ENCODE peak calls at places on chromosomes 6 and 20, in nine cellular contexts. F is CD8-positive, alpha-beta T cell; A is breast epithelium; E is ascending aorta; I is cardiac muscle cell; W is pancreas; U is AG09309; M is PC-3; R is endodermal cell. Q is an unnamed sample.
A peak's percentile ranks its signal among the peaks of the same experiment; 100 is the strongest.

GRCh38 chr6:78598966-78599365 is 268.4 kb upstream of the IRAK1BP1 start:
- DNase-seq in I (no peak), R (no peak), E (no peak), A (no peak), M (peak; percentile 95), F (no peak), U (peak; percentile 69), W (no peak), Q (no peak)

GRCh38 chr6:42304313-42304712 is 86.7 kb upstream of the MRPS10 start:
- DNase-seq in A (no peak), R (peak; percentile 60), W (no peak), M (no peak), F (no peak), E (no peak), U (no peak), I (no peak), Q (no peak)

GRCh38 chr6:2854394-2854982 is 12.8 kb upstream of the SERPINB1 start:
- DNase-seq in F (no peak), E (no peak), A (no peak), M (no peak), W (no peak), U (no peak), R (peak; percentile 51), I (no peak), Q (no peak)

GRCh38 chr6:38262609-38263008 is 377.1 kb downstream of the BTBD9 start:
- DNase-seq in M (peak; percentile 83), E (no peak), F (no peak), R (no peak), U (no peak), A (no peak), I (no peak), W (no peak), Q (no peak)

GRCh38 chr20:5393218-5393870 is 76.6 kb upstream of the PROKR2 start:
- DNase-seq in E (no peak), W (no peak), M (no peak), F (no peak), A (no peak), R (no peak), I (peak; percentile 3), U (no peak), Q (no peak)

GRCh38 chr20:59933296-59933848 is at the start of gene SYCP2:
- DNase-seq in A (peak; percentile 63), I (no peak), R (no peak), W (peak; percentile 86), M (no peak), U (no peak), F (peak; percentile 59), E (no peak), Q (no peak)

GRCh38 chr6:30810813-30811329 is 66.5 kb upstream of the IER3 start:
- DNase-seq in R (peak; percentile 65), U (no peak), E (no peak), F (no peak), W (no peak), M (peak; percentile 87), I (no peak), A (no peak), Q (no peak)

GRCh38 chr6:24445704-24446103 is 43.0 kb downstream of the MRS2 start:
- DNase-seq in A (no peak), E (no peak), M (no peak), F (no peak), U (no peak), R (peak; percentile 61), W (no peak), I (no peak), Q (no peak)

GRCh38 chr20:50646483-50646996 is 44.8 kb downstream of the RIPOR3 start:
- DNase-seq in U (peak; percentile 79), R (no peak), W (no peak), M (peak; percentile 39), A (no peak), E (no peak), I (no peak), F (no peak), Q (no peak)

DNA sequence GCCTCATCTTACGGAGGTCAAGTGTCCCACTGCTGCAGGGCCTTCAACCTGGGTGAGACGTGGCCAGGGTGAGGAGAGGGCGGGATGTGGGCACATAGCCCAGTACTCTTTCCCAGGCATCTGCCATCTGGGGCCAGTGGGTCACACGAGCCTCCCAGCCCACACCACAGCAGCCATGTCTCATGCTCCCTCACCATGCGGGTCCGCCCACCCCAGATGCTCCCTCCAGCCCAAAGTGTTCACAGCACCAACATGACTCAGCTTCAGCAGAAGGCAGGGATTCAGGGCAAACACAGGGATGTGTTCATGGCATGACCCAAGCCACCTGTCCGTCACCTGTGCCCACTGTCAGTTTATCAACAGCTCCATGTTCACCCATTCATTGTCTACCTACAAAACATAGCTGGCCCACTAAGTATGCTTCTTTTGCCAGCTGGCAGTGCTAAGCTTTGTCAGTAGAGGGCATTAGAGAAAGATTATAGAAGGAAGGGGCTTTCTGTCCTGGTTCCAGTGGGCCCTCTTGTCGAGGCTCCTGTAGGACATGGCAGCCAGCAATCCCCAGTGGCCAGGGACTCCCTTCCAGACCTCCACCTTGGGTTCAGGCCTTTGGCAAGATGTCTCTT is 109.2 kb downstream of the FOXF2 start:
- DNase-seq in U (no peak), A (no peak), F (no peak), E (no peak), R (no peak), W (no peak), M (no peak), I (no peak), Q (no peak)
- TF ChIP-seq CTCF in U (no peak), A (no peak), F (no peak), E (no peak), R (peak; percentile 56), W (no peak), M (peak; percentile 50), I (no peak), Q (no peak)

GRCh38 chr20:37349517-37350491 is 3.9 kb downstream of the SRC start:
- DNase-seq in W (peak; percentile 18), M (no peak), U (no peak), R (no peak), E (no peak), A (no peak), F (no peak), I (no peak), Q (no peak)
- H3K4me3 ChIP-seq in W (no peak overlapping the region), M (no peak overlapping the region), U (no peak overlapping the region), R (peak overlapping the region; percentile 81), E (peak overlapping the region; percentile 13), A (no peak overlapping the region), F (no peak overlapping the region), I (no peak overlapping the region), Q (no peak overlapping the region)

GRCh38 chr20:32763202-32763999 is 1.2 kb downstream of the DNMT3B start:
- DNase-seq in I (no peak), U (no peak), E (no peak), W (peak; percentile 76), R (peak; percentile 66), M (peak; percentile 34), F (no peak), A (no peak), Q (no peak)

GRCh38 chr20:32764000-32764960 is 2.1 kb downstream of the DNMT3B start:
- DNase-seq in M (no peak), E (no peak), I (no peak), U (no peak), R (peak; percentile 92), A (no peak), F (no peak), W (no peak), Q (no peak)

GRCh38 chr20:32762754-32763201 is 593 bp downstream of the DNMT3B start:
- DNase-seq in A (no peak), E (no peak), I (peak; percentile 47), F (no peak), R (peak; percentile 63), U (no peak), M (peak; percentile 9), W (no peak), Q (no peak)

GRCh38 chr20:32761417-32761830 is 761 bp upstream of the DNMT3B start:
- DNase-seq in U (no peak), W (no peak), I (no peak), F (no peak), R (no peak), M (no peak), E (no peak), A (no peak), Q (no peak)

GRCh38 chr20:32761831-32762753 is at the start of gene DNMT3B:
- DNase-seq in F (peak; percentile 62), W (peak; percentile 90), I (peak; percentile 87), U (no peak), A (peak; percentile 64), R (peak; percentile 97), E (no peak), M (peak; percentile 88), Q (peak; percentile 31)
- TF ChIP-seq CTCF in F (no peak), W (no peak), I (no peak), U (peak; percentile 18), A (no peak), R (peak; percentile 59), E (peak; percentile 35), M (peak; percentile 13), Q (peak; percentile 46)

DNA sequence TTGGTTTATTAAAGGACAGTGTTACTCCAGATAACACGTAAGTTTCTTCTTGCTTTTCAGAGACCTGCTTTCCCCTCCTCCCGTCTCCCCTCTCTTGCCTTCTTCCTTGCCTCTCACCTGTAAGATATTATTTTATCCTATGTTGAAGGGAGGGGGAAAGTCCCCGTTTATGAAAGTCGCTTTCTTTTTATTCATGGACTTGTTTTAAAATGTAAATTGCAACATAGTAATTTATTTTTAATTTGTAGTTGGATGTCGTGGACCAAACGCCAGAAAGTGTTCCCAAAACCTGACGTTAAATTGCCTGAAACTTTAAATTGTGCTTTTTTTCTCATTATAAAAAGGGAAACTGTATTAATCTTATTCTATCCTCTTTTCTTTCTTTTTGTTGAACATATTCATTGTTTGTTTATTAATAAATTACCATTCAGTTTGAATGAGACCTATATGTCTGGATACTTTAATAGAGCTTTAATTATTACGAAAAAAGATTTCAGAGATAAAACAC is 2.7 kb downstream of the FOXC1 start:
- DNase-seq in M (peak; percentile 19), E (no peak), R (peak; percentile 29), A (no peak), W (no peak), U (no peak), I (no peak), F (no peak), Q (no peak)
- H3K4me3 ChIP-seq in M (peak overlapping the region; percentile 80), E (peak overlapping the region; percentile 94), R (peak overlapping the region; percentile 80), A (peak overlapping the region; percentile 72), W (peak overlapping the region; percentile 67), U (peak overlapping the region; percentile 75), I (peak overlapping the region; percentile 51), F (peak overlapping the region; percentile 46), Q (no peak overlapping the region)

GRCh38 chr6:14254505-14254904 is 136.9 kb downstream of the CD83 start:
- DNase-seq in U (no peak), F (no peak), A (no peak), R (no peak), M (no peak), I (no peak), W (no peak), E (no peak), Q (no peak)

GRCh38 chr6:14250573-14250972 is 133.0 kb downstream of the CD83 start:
- DNase-seq in E (no peak), R (no peak), W (no peak), M (no peak), F (no peak), U (no peak), I (no peak), A (no peak), Q (no peak)

GRCh38 chr6:14246876-14247275 is 129.3 kb downstream of the CD83 start:
- DNase-seq in I (no peak), A (no peak), F (no peak), E (no peak), M (no peak), R (no peak), U (no peak), W (no peak), Q (no peak)

GRCh38 chr6:14255916-14256315 is 138.3 kb downstream of the CD83 start:
- DNase-seq in E (no peak), U (no peak), I (no peak), F (no peak), R (no peak), M (no peak), A (no peak), W (no peak), Q (no peak)

GRCh38 chr6:14252271-14252850 is 134.8 kb downstream of the CD83 start:
- DNase-seq in W (no peak), E (no peak), R (no peak), U (no peak), I (no peak), A (no peak), F (no peak), M (no peak), Q (no peak)
- TF ChIP-seq CTCF in W (no peak), E (no peak), R (no peak), U (no peak), I (no peak), A (no peak), F (no peak), M (no peak), Q (no peak)